ENCODE peak calls at places on chromosomes 7 and 10, in eight cellular contexts. One of them, this sample, is unnamed.
A peak's percentile ranks its signal among the peaks of the same experiment; 100 is the strongest.

GRCh38 chr10:79127151-79127961 is 58.6 kb downstream of the ZMIZ1 start:
- DNase-seq in HFF-Myc: no peak
- DNase-seq in WERI-Rb-1: peak; percentile 55
- DNase-seq in astrocyte: peak; percentile 77
- DNase-seq in heart left ventricle: peak; percentile 87
- DNase-seq in ascending aorta: no peak
- DNase-seq in PC-3: peak; percentile 100
- DNase-seq in cardiac fibroblast: peak; percentile 93
- DNase-seq in this sample: no peak

GRCh38 chr10:74558897-74559296 is 267.5 kb upstream of the KAT6B start:
- DNase-seq in WERI-Rb-1: no peak
- DNase-seq in astrocyte: no peak
- DNase-seq in heart left ventricle: no peak
- DNase-seq in PC-3: no peak
- DNase-seq in HFF-Myc: no peak
- DNase-seq in cardiac fibroblast: no peak
- DNase-seq in ascending aorta: no peak
- DNase-seq in this sample: no peak

GRCh38 chr10:132846631-132847415 is 60.9 kb upstream of the NKX6-2 start:
- DNase-seq in WERI-Rb-1: no peak
- DNase-seq in astrocyte: no peak
- DNase-seq in PC-3: no peak
- DNase-seq in heart left ventricle: no peak
- DNase-seq in HFF-Myc: no peak
- DNase-seq in cardiac fibroblast: no peak
- DNase-seq in ascending aorta: no peak
- DNase-seq in this sample: no peak

GRCh38 chr10:100359529-100360150 is 12.6 kb downstream of the SCD start:
- DNase-seq in ascending aorta: no peak
- DNase-seq in heart left ventricle: no peak
- DNase-seq in HFF-Myc: no peak
- DNase-seq in WERI-Rb-1: no peak
- DNase-seq in PC-3: no peak
- DNase-seq in cardiac fibroblast: peak; percentile 59
- DNase-seq in astrocyte: peak; percentile 15
- DNase-seq in this sample: no peak

GRCh38 chr10:33963656-33964175 is 629.2 kb upstream of the NRP1 start:
- DNase-seq in HFF-Myc: no peak
- DNase-seq in astrocyte: no peak
- DNase-seq in heart left ventricle: no peak
- DNase-seq in WERI-Rb-1: no peak
- DNase-seq in cardiac fibroblast: no peak
- DNase-seq in PC-3: peak; percentile 71
- DNase-seq in ascending aorta: no peak
- DNase-seq in this sample: no peak

GRCh38 chr7:15446280-15446679 is 115.5 kb downstream of the AGMO start:
- DNase-seq in PC-3: no peak
- DNase-seq in astrocyte: no peak
- DNase-seq in cardiac fibroblast: peak; percentile 52
- DNase-seq in heart left ventricle: no peak
- DNase-seq in WERI-Rb-1: no peak
- DNase-seq in ascending aorta: no peak
- DNase-seq in HFF-Myc: no peak
- DNase-seq in this sample: no peak

GRCh38 chr7:33845991-33846509 is 59.3 kb upstream of the BMPER start:
- DNase-seq in cardiac fibroblast: peak; percentile 59
- DNase-seq in PC-3: peak; percentile 13
- DNase-seq in WERI-Rb-1: no peak
- DNase-seq in astrocyte: peak; percentile 59
- DNase-seq in ascending aorta: no peak
- DNase-seq in HFF-Myc: no peak
- DNase-seq in heart left ventricle: no peak
- DNase-seq in this sample: no peak

GRCh38 chr7:117458977-117459583 is 20.7 kb upstream of the CFTR start:
- DNase-seq in ascending aorta: no peak
- DNase-seq in heart left ventricle: no peak
- DNase-seq in HFF-Myc: peak; percentile 1
- DNase-seq in PC-3: peak; percentile 56
- DNase-seq in astrocyte: peak; percentile 17
- DNase-seq in cardiac fibroblast: peak; percentile 56
- DNase-seq in WERI-Rb-1: no peak
- DNase-seq in this sample: peak; percentile 2

GRCh38 chr10:98745645-98746044 is 298.9 kb upstream of the HPS1 start:
- DNase-seq in astrocyte: no peak
- DNase-seq in ascending aorta: no peak
- DNase-seq in WERI-Rb-1: no peak
- DNase-seq in HFF-Myc: no peak
- DNase-seq in PC-3: no peak
- DNase-seq in cardiac fibroblast: no peak
- DNase-seq in heart left ventricle: no peak
- DNase-seq in this sample: no peak

GRCh38 chr7:12638851-12639467 is 48.5 kb upstream of the ARL4A start:
- DNase-seq in PC-3: peak; percentile 86
- DNase-seq in cardiac fibroblast: peak; percentile 49
- DNase-seq in astrocyte: peak; percentile 25
- DNase-seq in WERI-Rb-1: no peak
- DNase-seq in ascending aorta: no peak
- DNase-seq in HFF-Myc: no peak
- DNase-seq in heart left ventricle: no peak
- DNase-seq in this sample: no peak

DNA sequence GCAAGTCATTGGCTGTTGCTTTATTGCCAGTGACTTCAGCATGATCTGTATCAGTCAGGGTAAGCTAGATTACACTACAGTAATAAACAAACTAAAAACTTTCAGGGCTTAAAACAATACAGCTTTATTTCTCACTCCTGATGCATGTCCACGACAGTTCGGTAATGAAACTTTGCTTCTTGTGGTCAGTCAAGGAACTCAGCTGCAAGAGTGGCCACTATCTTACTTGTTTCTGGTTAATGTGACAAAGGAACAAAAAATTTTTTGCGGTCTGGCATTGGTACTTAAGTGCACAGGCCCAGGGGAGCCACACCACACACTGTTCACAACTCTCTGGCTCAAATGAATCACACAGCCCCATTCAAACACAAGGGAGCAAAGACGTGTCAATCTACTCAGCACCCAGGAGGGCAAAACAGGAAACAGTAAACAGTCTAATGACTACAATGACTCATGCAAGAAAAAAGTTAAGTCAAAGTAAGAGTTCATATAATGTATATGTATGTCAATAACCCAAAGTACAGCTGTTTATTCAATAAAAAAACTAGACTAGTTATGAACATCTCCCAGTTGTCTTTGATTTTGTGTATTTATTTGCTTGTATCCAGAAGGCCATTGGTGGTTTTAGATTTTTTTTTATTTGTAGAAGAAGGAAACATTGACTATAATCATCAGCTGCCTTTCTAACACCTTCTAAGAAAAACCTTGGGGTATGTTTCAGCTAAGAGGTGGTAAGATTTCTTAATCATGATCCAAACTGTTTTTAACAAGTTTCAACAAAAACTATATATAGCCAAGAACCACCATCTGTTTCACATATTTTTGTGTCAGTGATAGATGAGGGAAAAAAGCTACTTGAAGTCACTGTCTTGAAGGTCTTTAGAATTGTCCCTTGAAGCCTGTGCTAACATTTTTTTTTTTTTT is 134.4 kb upstream of the FAM3C start:
- DNase-seq in ascending aorta: no peak
- DNase-seq in HFF-Myc: peak; percentile 69
- DNase-seq in heart left ventricle: peak; percentile 42
- DNase-seq in astrocyte: peak; percentile 100
- DNase-seq in WERI-Rb-1: no peak
- DNase-seq in cardiac fibroblast: peak; percentile 97
- DNase-seq in PC-3: peak; percentile 97
- DNase-seq in this sample: peak; percentile 78
- TF ChIP-seq CTCF in ascending aorta: no peak
- TF ChIP-seq CTCF in HFF-Myc: no peak
- TF ChIP-seq CTCF in heart left ventricle: no peak
- TF ChIP-seq CTCF in astrocyte: no peak
- TF ChIP-seq CTCF in WERI-Rb-1: no peak
- TF ChIP-seq CTCF in cardiac fibroblast: no peak
- TF ChIP-seq CTCF in PC-3: no peak
- TF ChIP-seq CTCF in this sample: no peak

GRCh38 chr7:150450491-150450992 is at the start of gene GIMAP8:
- DNase-seq in PC-3: no peak
- DNase-seq in HFF-Myc: no peak
- DNase-seq in ascending aorta: no peak
- DNase-seq in WERI-Rb-1: no peak
- DNase-seq in heart left ventricle: peak; percentile 86
- DNase-seq in cardiac fibroblast: peak; percentile 7
- DNase-seq in astrocyte: no peak
- DNase-seq in this sample: no peak

GRCh38 chr7:150451097-150451793 is 815 bp downstream of the GIMAP8 start:
- DNase-seq in HFF-Myc: no peak
- DNase-seq in PC-3: no peak
- DNase-seq in heart left ventricle: peak; percentile 84
- DNase-seq in WERI-Rb-1: no peak
- DNase-seq in ascending aorta: no peak
- DNase-seq in cardiac fibroblast: no peak
- DNase-seq in astrocyte: no peak
- DNase-seq in this sample: no peak

GRCh38 chr7:150453892-150454291 is 3.5 kb downstream of the GIMAP8 start:
- DNase-seq in HFF-Myc: no peak
- DNase-seq in ascending aorta: no peak
- DNase-seq in PC-3: no peak
- DNase-seq in astrocyte: no peak
- DNase-seq in WERI-Rb-1: no peak
- DNase-seq in heart left ventricle: no peak
- DNase-seq in cardiac fibroblast: no peak
- DNase-seq in this sample: no peak

GRCh38 chr7:150453186-150453585 is 2.8 kb downstream of the GIMAP8 start:
- DNase-seq in WERI-Rb-1: no peak
- DNase-seq in cardiac fibroblast: no peak
- DNase-seq in HFF-Myc: no peak
- DNase-seq in heart left ventricle: no peak
- DNase-seq in PC-3: no peak
- DNase-seq in ascending aorta: no peak
- DNase-seq in astrocyte: no peak
- DNase-seq in this sample: no peak

GRCh38 chr7:150451833-150452431 is 1.5 kb downstream of the GIMAP8 start:
- DNase-seq in WERI-Rb-1: no peak
- DNase-seq in PC-3: no peak
- DNase-seq in heart left ventricle: no peak
- DNase-seq in cardiac fibroblast: no peak
- DNase-seq in astrocyte: no peak
- DNase-seq in ascending aorta: no peak
- DNase-seq in HFF-Myc: no peak
- DNase-seq in this sample: no peak
- H3K4me3 ChIP-seq in WERI-Rb-1: no peak overlapping the region
- H3K4me3 ChIP-seq in PC-3: no peak overlapping the region
- H3K4me3 ChIP-seq in heart left ventricle: peak overlapping the region; percentile 51
- H3K4me3 ChIP-seq in cardiac fibroblast: no peak overlapping the region
- H3K4me3 ChIP-seq in astrocyte: no peak overlapping the region
- H3K4me3 ChIP-seq in ascending aorta: peak overlapping the region; percentile 26
- H3K4me3 ChIP-seq in HFF-Myc: no peak overlapping the region
- H3K4me3 ChIP-seq in this sample: no peak overlapping the region

GRCh38 chr7:6616854-6617643 is 1.6 kb downstream of the ZNF853 start:
- DNase-seq in PC-3: no peak
- DNase-seq in cardiac fibroblast: no peak
- DNase-seq in ascending aorta: no peak
- DNase-seq in astrocyte: no peak
- DNase-seq in WERI-Rb-1: no peak
- DNase-seq in HFF-Myc: no peak
- DNase-seq in heart left ventricle: no peak
- DNase-seq in this sample: no peak

GRCh38 chr7:6612819-6613218 is 2.6 kb upstream of the ZNF853 start:
- DNase-seq in HFF-Myc: no peak
- DNase-seq in PC-3: no peak
- DNase-seq in heart left ventricle: no peak
- DNase-seq in cardiac fibroblast: no peak
- DNase-seq in astrocyte: no peak
- DNase-seq in WERI-Rb-1: no peak
- DNase-seq in ascending aorta: no peak
- DNase-seq in this sample: no peak

GRCh38 chr7:6615853-6616555 is 594 bp downstream of the ZNF853 start:
- DNase-seq in ascending aorta: no peak
- DNase-seq in PC-3: peak; percentile 15
- DNase-seq in heart left ventricle: no peak
- DNase-seq in HFF-Myc: no peak
- DNase-seq in cardiac fibroblast: no peak
- DNase-seq in astrocyte: no peak
- DNase-seq in WERI-Rb-1: peak; percentile 52
- DNase-seq in this sample: no peak

GRCh38 chr7:6613706-6614105 is 1.7 kb upstream of the ZNF853 start:
- DNase-seq in PC-3: no peak
- DNase-seq in HFF-Myc: no peak
- DNase-seq in ascending aorta: no peak
- DNase-seq in astrocyte: no peak
- DNase-seq in heart left ventricle: no peak
- DNase-seq in cardiac fibroblast: no peak
- DNase-seq in WERI-Rb-1: peak; percentile 53
- DNase-seq in this sample: no peak

GRCh38 chr7:6614941-6615737 is at the start of gene ZNF853:
- DNase-seq in heart left ventricle: no peak
- DNase-seq in astrocyte: no peak
- DNase-seq in ascending aorta: no peak
- DNase-seq in cardiac fibroblast: no peak
- DNase-seq in PC-3: no peak
- DNase-seq in WERI-Rb-1: peak; percentile 48
- DNase-seq in HFF-Myc: no peak
- DNase-seq in this sample: no peak
- TF ChIP-seq CTCF in heart left ventricle: no peak
- TF ChIP-seq CTCF in astrocyte: no peak
- TF ChIP-seq CTCF in ascending aorta: no peak
- TF ChIP-seq CTCF in cardiac fibroblast: no peak
- TF ChIP-seq CTCF in PC-3: no peak
- TF ChIP-seq CTCF in WERI-Rb-1: no peak
- TF ChIP-seq CTCF in HFF-Myc: no peak
- TF ChIP-seq CTCF in this sample: no peak

GRCh38 chr10:24334279-24334922 is 125.5 kb downstream of the KIAA1217 start:
- DNase-seq in ascending aorta: no peak
- DNase-seq in HFF-Myc: no peak
- DNase-seq in cardiac fibroblast: no peak
- DNase-seq in PC-3: no peak
- DNase-seq in WERI-Rb-1: no peak
- DNase-seq in astrocyte: no peak
- DNase-seq in heart left ventricle: no peak
- DNase-seq in this sample: no peak

GRCh38 chr10:24339387-24339786 is 130.4 kb downstream of the KIAA1217 start:
- DNase-seq in HFF-Myc: no peak
- DNase-seq in ascending aorta: no peak
- DNase-seq in heart left ventricle: no peak
- DNase-seq in WERI-Rb-1: no peak
- DNase-seq in PC-3: no peak
- DNase-seq in astrocyte: no peak
- DNase-seq in cardiac fibroblast: no peak
- DNase-seq in this sample: no peak

GRCh38 chr10:24331457-24331856 is 122.5 kb downstream of the KIAA1217 start:
- DNase-seq in WERI-Rb-1: no peak
- DNase-seq in heart left ventricle: no peak
- DNase-seq in cardiac fibroblast: peak; percentile 90
- DNase-seq in PC-3: peak; percentile 45
- DNase-seq in HFF-Myc: no peak
- DNase-seq in astrocyte: peak; percentile 70
- DNase-seq in ascending aorta: no peak
- DNase-seq in this sample: no peak

DNA sequence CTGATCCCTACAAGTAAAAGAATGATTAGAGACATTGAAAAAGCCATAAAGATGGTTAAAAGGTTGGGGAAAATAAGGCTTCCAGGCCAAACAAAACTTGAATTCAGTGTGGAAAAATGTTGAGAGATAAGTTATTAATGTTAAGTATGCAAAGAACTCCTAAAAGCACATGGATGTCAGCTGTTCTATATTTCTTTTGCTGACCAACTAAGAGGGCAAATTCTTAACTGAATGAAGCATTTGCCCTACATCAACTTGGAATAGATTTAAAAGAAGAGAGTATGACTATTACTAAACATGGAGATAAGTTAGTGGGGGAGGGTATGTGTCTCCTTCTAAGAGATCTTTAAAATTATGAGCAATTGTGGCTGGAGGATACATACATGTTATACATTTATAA is 124.8 kb downstream of the KIAA1217 start:
- DNase-seq in HFF-Myc: no peak
- DNase-seq in PC-3: no peak
- DNase-seq in WERI-Rb-1: no peak
- DNase-seq in cardiac fibroblast: peak; percentile 80
- DNase-seq in heart left ventricle: no peak
- DNase-seq in ascending aorta: no peak
- DNase-seq in astrocyte: peak; percentile 90
- DNase-seq in this sample: peak; percentile 41
- H3K4me3 ChIP-seq in HFF-Myc: no peak overlapping the region
- H3K4me3 ChIP-seq in PC-3: no peak overlapping the region
- H3K4me3 ChIP-seq in WERI-Rb-1: no peak overlapping the region
- H3K4me3 ChIP-seq in cardiac fibroblast: no peak overlapping the region
- H3K4me3 ChIP-seq in heart left ventricle: no peak overlapping the region
- H3K4me3 ChIP-seq in ascending aorta: no peak overlapping the region
- H3K4me3 ChIP-seq in astrocyte: no peak overlapping the region
- H3K4me3 ChIP-seq in this sample: no peak overlapping the region

This sample was measured in BJ.